ENCODE peak calls at places on chromosome 4, in seven cellular contexts. W is neural crest cell, U is AG09309, B is progenitor cell of endocrine pancreas, Z is GM20000, C is mucosa of descending colon, G is esophagus squamous epithelium. O is an unnamed sample.
A peak's percentile ranks its signal among the peaks of the same experiment; 100 is the strongest.

GRCh38 chr4:25161599-25161960 is 1.3 kb upstream of the SEPSECS start:
- DNase-seq in U (no peak), B (no peak), W (no peak), G (no peak), C (no peak), Z (no peak), O (no peak)

GRCh38 chr4:141899541-141899940 is 263.2 kb downstream of the IL15 start:
- DNase-seq in Z (no peak), W (no peak), U (peak; percentile 76), B (no peak), G (no peak), C (no peak), O (no peak)

GRCh38 chr4:150593996-150594395 is 12.0 kb downstream of the MAB21L2 start:
- DNase-seq in C (no peak), G (no peak), W (no peak), U (peak; percentile 13), Z (no peak), B (no peak), O (no peak)

GRCh38 chr4:188266386-188266785 is 127.1 kb downstream of the TRIML1 start:
- DNase-seq in U (no peak), Z (no peak), B (no peak), G (no peak), C (no peak), W (no peak), O (no peak)

GRCh38 chr4:21447320-21448055 is 501.1 kb downstream of the KCNIP4 start:
- DNase-seq in W (no peak), B (no peak), Z (no peak), U (no peak), C (no peak), G (no peak), O (no peak)

GRCh38 chr4:6660430-6660829 is 19.9 kb downstream of the MRFAP1 start:
- DNase-seq in U (no peak), Z (no peak), B (no peak), W (no peak), G (no peak), C (no peak), O (no peak)

GRCh38 chr4:118942465-118942864 is 53.8 kb downstream of the SYNPO2 start:
- DNase-seq in W (no peak), G (no peak), Z (no peak), B (no peak), C (no peak), U (peak; percentile 16), O (no peak)

GRCh38 chr4:94976371-94977011 is 218.7 kb downstream of the BMPR1B start:
- DNase-seq in C (no peak), W (no peak), Z (no peak), B (no peak), U (peak; percentile 50), G (no peak), O (no peak)

GRCh38 chr4:157170321-157170720 is 50.2 kb upstream of the GRIA2 start:
- DNase-seq in G (no peak), W (no peak), B (no peak), Z (no peak), C (no peak), U (no peak), O (no peak)

GRCh38 chr4:173264245-173264959 is 69.8 kb downstream of the HMGB2 start:
- DNase-seq in G (no peak), C (peak; percentile 52), W (no peak), Z (no peak), U (no peak), B (no peak), O (no peak)

GRCh38 chr4:53365121-53365485 is 758 bp downstream of the SCFD2 start:
- DNase-seq in C (peak; percentile 35), W (no peak), B (no peak), Z (no peak), U (no peak), G (no peak), O (no peak)

GRCh38 chr4:26719954-26720552 is 136.2 kb downstream of the TBC1D19 start:
- DNase-seq in C (no peak), W (no peak), U (no peak), G (no peak), B (no peak), Z (no peak), O (no peak)

GRCh38 chr4:106140601-106141000 is 175.4 kb downstream of the TBCK start:
- DNase-seq in G (no peak), U (no peak), B (no peak), Z (no peak), W (no peak), C (no peak), O (no peak)

GRCh38 chr4:11623726-11624037 is 195.0 kb upstream of the HS3ST1 start:
- DNase-seq in U (no peak), Z (peak; percentile 5), G (no peak), W (no peak), B (peak; percentile 9), C (peak; percentile 46), O (no peak)

GRCh38 chr4:189519189-189519588 is 421.5 kb upstream of the FRG1 start:
- DNase-seq in C (no peak), U (no peak), Z (no peak), B (no peak), W (no peak), G (no peak), O (no peak)

GRCh38 chr4:54954656-54955388 is 170.6 kb downstream of the KDR start:
- DNase-seq in U (no peak), G (no peak), W (no peak), C (no peak), Z (no peak), B (no peak), O (no peak)

GRCh38 chr4:183399166-183399565 is 45.3 kb upstream of the CDKN2AIP start:
- DNase-seq in Z (peak; percentile 21), G (no peak), W (no peak), U (no peak), B (no peak), C (no peak), O (no peak)

GRCh38 chr4:25098964-25099843 is 61.0 kb downstream of the SEPSECS start:
- DNase-seq in G (no peak), U (peak; percentile 34), W (no peak), Z (no peak), B (no peak), C (peak; percentile 85), O (no peak)

GRCh38 chr4:6495736-6496135 is 23.3 kb upstream of the PPP2R2C start:
- DNase-seq in C (no peak), U (no peak), Z (no peak), G (no peak), W (no peak), B (no peak), O (no peak)

GRCh38 chr4:25343671-25344070 is 31.1 kb downstream of the ZCCHC4 start:
- DNase-seq in G (no peak), W (no peak), B (no peak), U (no peak), C (no peak), Z (no peak), O (no peak)

GRCh38 chr4:4333265-4333706 is 43.2 kb downstream of the ZBTB49 start:
- DNase-seq in W (no peak), U (peak; percentile 66), G (no peak), C (no peak), Z (no peak), B (no peak), O (no peak)

GRCh38 chr4:18012115-18012806 is 9.3 kb downstream of the LCORL start:
- DNase-seq in U (no peak), G (no peak), W (no peak), B (no peak), Z (no peak), C (no peak), O (no peak)

GRCh38 chr4:125187621-125188176 is 127.1 kb upstream of the FAT4 start:
- DNase-seq in C (no peak), Z (no peak), U (peak; percentile 11), W (no peak), G (no peak), B (no peak), O (no peak)

GRCh38 chr4:150078996-150079581 is 844 bp downstream of the DCLK2 start:
- DNase-seq in B (peak; percentile 17), Z (peak; percentile 66), W (peak; percentile 35), C (peak; percentile 60), U (no peak), G (no peak), O (no peak)

GRCh38 chr4:168129802-168130201 is 37.5 kb downstream of the ANXA10 start:
- DNase-seq in B (no peak), W (no peak), U (no peak), C (no peak), G (no peak), Z (no peak), O (no peak)

GRCh38 chr4:156377036-156377700 is 423.5 kb upstream of the CTSO start:
- DNase-seq in W (no peak), U (no peak), C (no peak), G (no peak), B (no peak), Z (no peak), O (no peak)

GRCh38 chr4:27027428-27027827 is 166.8 kb downstream of the STIM2 start:
- DNase-seq in G (no peak), B (no peak), C (no peak), Z (no peak), W (no peak), U (no peak), O (no peak)

DNA sequence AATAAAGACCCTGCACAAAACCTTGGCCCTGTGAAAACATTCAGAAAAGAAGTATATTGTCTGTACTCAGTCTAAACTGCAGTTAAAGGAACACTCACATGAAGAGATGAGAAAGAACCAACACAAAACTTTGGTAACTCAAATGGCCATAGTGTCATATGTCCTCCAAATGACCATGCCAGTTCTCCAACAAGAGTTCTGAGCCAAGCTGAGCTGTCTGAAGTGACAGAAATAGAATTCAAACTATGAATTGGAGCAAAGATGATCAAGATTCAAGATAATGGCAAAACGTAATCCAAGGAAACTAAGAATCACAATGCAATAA is 739.3 kb upstream of the NDST4 start:
- DNase-seq in W (no peak), G (no peak), U (no peak), B (no peak), Z (no peak), C (no peak), O (no peak)
- TF ChIP-seq CTCF in W (peak; percentile 38), G (no peak), U (no peak), B (no peak), Z (no peak), C (no peak), O (no peak)

GRCh38 chr4:8688041-8688907 is 95.7 kb downstream of the CPZ start:
- DNase-seq in Z (peak; percentile 47), B (peak; percentile 68), U (no peak), G (no peak), W (peak; percentile 80), C (peak; percentile 59), O (no peak)
- TF ChIP-seq CTCF in Z (peak; percentile 47), B (peak; percentile 87), U (peak; percentile 72), G (peak; percentile 48), W (peak; percentile 89), C (peak; percentile 39), O (no peak)

DNA sequence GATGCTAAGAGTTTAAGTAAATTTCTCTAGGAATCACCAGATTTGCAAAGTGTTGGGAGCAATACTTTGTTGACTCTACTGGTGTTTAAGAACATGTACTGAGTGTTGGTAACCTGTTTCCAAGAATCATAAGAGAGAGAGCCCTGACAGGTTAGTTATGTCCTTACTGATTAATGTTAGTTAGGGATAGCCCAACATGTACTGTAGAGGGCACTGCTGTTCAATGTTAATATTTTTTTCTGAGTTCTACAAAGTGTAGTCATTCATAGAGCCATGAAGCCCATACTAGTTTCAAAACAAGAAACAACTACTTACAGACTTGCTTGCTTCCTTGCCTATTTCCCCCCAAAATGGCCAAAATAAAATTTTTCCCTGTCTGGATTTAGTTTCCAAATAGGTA is 11.9 kb downstream of the TMPRSS11D start:
- DNase-seq in B (no peak), C (no peak), Z (peak; percentile 32), W (no peak), U (peak; percentile 20), G (no peak), O (no peak)
- TF ChIP-seq CTCF in B (peak; percentile 50), C (no peak), Z (peak; percentile 25), W (peak; percentile 64), U (peak; percentile 56), G (peak; percentile 52), O (peak; percentile 60)

GRCh38 chr4:77819836-77820679 is 890 bp upstream of the CNOT6L start:
- DNase-seq in B (peak; percentile 80), Z (peak; percentile 95), U (no peak), G (peak; percentile 66), W (peak; percentile 83), C (peak; percentile 95), O (peak; percentile 95)
- TF ChIP-seq CTCF in B (no peak), Z (no peak), U (no peak), G (no peak), W (no peak), C (no peak), O (no peak)

O was measured in natural killer cell.